ENCODE peak calls at places on chromosome 20, in ten cellular contexts. O, K, B, Z, F, Q, J, Y, H and E are unnamed samples.

GRCh38 chr20:41176711-41177552 is 39.6 kb downstream of the PLCG1 start:
- DNase-seq in B (no peak), Z (peak; percentile 19), F (no peak), Y (peak; percentile 38), K (peak; percentile 2), O (no peak), J (no peak), Q (no peak), H (no peak), E (no peak)

GRCh38 chr20:64226686-64227576 is 28.6 kb upstream of the PCMTD2 start:
- DNase-seq in Z (no peak), O (no peak), Y (no peak), H (peak; percentile 41), J (no peak), B (no peak), K (peak; percentile 31), Q (no peak), F (no peak), E (no peak)

GRCh38 chr20:40050596-40050995 is 638.4 kb downstream of the MAFB start:
- DNase-seq in O (no peak), Q (no peak), B (no peak), F (no peak), Y (no peak), H (no peak), Z (no peak), J (no peak), K (no peak), E (no peak)

GRCh38 chr20:25281541-25281991 is 33.7 kb downstream of the PYGB start:
- DNase-seq in B (peak; percentile 21), Z (peak; percentile 23), Y (no peak), H (no peak), Q (peak; percentile 2), F (no peak), K (no peak), J (no peak), O (no peak), E (no peak)

GRCh38 chr20:4918473-4918872 is 82.8 kb downstream of the SLC23A2 start:
- DNase-seq in Q (no peak), F (no peak), H (no peak), O (no peak), K (no peak), B (no peak), J (no peak), Z (no peak), Y (no peak), E (no peak)

GRCh38 chr20:50678213-50678898 is 13.0 kb downstream of the RIPOR3 start:
- DNase-seq in Y (no peak), J (no peak), O (no peak), F (peak; percentile 50), Q (no peak), Z (peak; percentile 44), K (no peak), H (no peak), B (no peak), E (peak; percentile 29)

GRCh38 chr20:53070714-53071392 is 98.7 kb downstream of the TSHZ2 start:
- DNase-seq in O (no peak), B (no peak), F (no peak), Y (no peak), Q (no peak), H (no peak), K (no peak), J (peak; percentile 61), Z (no peak), E (no peak)

GRCh38 chr20:24402234-24402633 is 67.2 kb upstream of the SYNDIG1 start:
- DNase-seq in Y (no peak), F (no peak), O (no peak), H (no peak), Q (no peak), J (no peak), K (no peak), B (no peak), Z (no peak), E (no peak)

GRCh38 chr20:58447733-58448391 is 58.8 kb downstream of the VAPB start:
- DNase-seq in F (peak; percentile 53), K (peak; percentile 47), B (no peak), Q (no peak), J (peak; percentile 71), H (peak; percentile 24), Z (peak; percentile 75), Y (peak; percentile 76), O (peak; percentile 62), E (peak; percentile 86)

GRCh38 chr20:59253779-59254319 is 46.6 kb upstream of the EDN3 start:
- DNase-seq in H (peak; percentile 24), Q (no peak), F (no peak), J (no peak), Z (no peak), B (no peak), Y (no peak), K (peak; percentile 37), O (no peak), E (peak; percentile 14)

GRCh38 chr20:62387219-62387913 is 463 bp downstream of the RPS21 start:
- DNase-seq in Z (no peak), H (no peak), J (no peak), O (no peak), K (no peak), B (no peak), F (no peak), Q (no peak), Y (no peak), E (no peak)

GRCh38 chr20:3510110-3510509 is 39.3 kb downstream of the ATRN start:
- DNase-seq in Q (no peak), K (no peak), J (no peak), Z (no peak), F (no peak), B (no peak), Y (no peak), H (no peak), O (peak; percentile 11), E (no peak)

GRCh38 chr20:57408536-57409233 is 17.5 kb downstream of the RBM38 start:
- DNase-seq in Q (no peak), Y (no peak), K (no peak), H (no peak), Z (no peak), F (no peak), O (no peak), B (no peak), J (no peak), E (no peak)
- H3K27ac ChIP-seq in Q (no peak overlapping the region), Y (no peak overlapping the region), K (no peak overlapping the region), H (peak overlapping the region; percentile 24), Z (no peak overlapping the region), F (no peak overlapping the region), O (no peak overlapping the region), B (peak overlapping the region; percentile 60), J (no peak overlapping the region), E (no peak overlapping the region)

GRCh38 chr20:47726632-47727031 is 58.6 kb downstream of the SULF2 start:
- DNase-seq in K (no peak), Z (no peak), O (no peak), Q (no peak), Y (no peak), H (no peak), J (no peak), B (no peak), F (no peak), E (no peak)
- H3K4me3 ChIP-seq in K (no peak overlapping the region), Z (no peak overlapping the region), O (no peak overlapping the region), Q (no peak overlapping the region), Y (no peak overlapping the region), H (no peak overlapping the region), J (no peak overlapping the region), B (no peak overlapping the region), F (no peak overlapping the region), E (no peak overlapping the region)

GRCh38 chr20:10573951-10574339 is 99.9 kb downstream of the JAG1 start:
- DNase-seq in H (no peak), F (no peak), K (no peak), O (no peak), Q (no peak), B (no peak), J (no peak), Z (no peak), Y (no peak), E (no peak)
- H3K27ac ChIP-seq in H (no peak overlapping the region), F (no peak overlapping the region), K (no peak overlapping the region), O (no peak overlapping the region), Q (no peak overlapping the region), B (no peak overlapping the region), J (no peak overlapping the region), Z (no peak overlapping the region), Y (no peak overlapping the region), E (peak overlapping the region; percentile 84)

DNA sequence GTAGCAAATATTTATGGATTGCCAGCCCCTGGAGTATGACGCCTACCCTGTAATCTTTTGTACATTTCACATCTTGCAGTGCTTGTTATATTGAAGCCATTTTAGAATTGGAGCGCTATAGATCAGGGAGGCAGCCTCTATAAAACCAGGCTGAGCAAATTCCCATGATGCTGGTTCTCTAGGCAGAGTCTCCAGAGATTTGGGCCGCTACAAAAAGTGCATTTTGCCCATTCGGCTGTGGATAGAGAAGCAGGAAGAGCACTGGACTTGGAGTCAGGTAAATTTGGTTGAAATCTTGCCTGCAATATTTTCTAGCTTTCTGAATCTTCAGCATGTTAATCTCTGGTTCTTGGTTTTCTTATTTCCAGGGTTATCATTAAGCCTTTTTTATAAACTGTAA is 2.0 kb downstream of the YWHAB start:
- DNase-seq in B (no peak), Q (no peak), J (no peak), K (no peak), F (no peak), O (no peak), H (no peak), Z (no peak), Y (no peak), E (no peak)
- H3K4me3 ChIP-seq in B (peak overlapping the region; percentile 100), Q (peak overlapping the region; percentile 99), J (peak overlapping the region; percentile 89), K (peak overlapping the region; percentile 87), F (peak overlapping the region; percentile 92), O (peak overlapping the region; percentile 80), H (peak overlapping the region; percentile 89), Z (no peak overlapping the region), Y (no peak overlapping the region), E (peak overlapping the region; percentile 96)